ENCODE peak calls at places on chromosomes 13 and 19, in five cellular contexts. Z is HCT116, H is GM23338, U is vagina, W is endothelial cell of umbilical vein. A is an unnamed sample.

GRCh38 chr13:112619730-112620639 is 32.0 kb upstream of the TUBGCP3 start:
- DNase-seq in Z (peak), H (peak), U (peak), W (peak), A (peak)

GRCh38 chr13:99995503-99996176 is 14.1 kb downstream of the ZIC2 start:
- DNase-seq in Z (no peak), H (peak), U (no peak), W (peak), A (no peak)

GRCh38 chr19:56088454-56089215 is 32.5 kb downstream of the ZNF787 start:
- DNase-seq in Z (no peak), H (no peak), U (no peak), W (no peak), A (peak)

GRCh38 chr19:17073869-17074627 is 1.2 kb downstream of the HAUS8 start:
- DNase-seq in Z (no peak), H (peak), U (no peak), W (no peak), A (peak)

GRCh38 chr13:29140277-29140676 is 320.1 kb downstream of the MTUS2 start:
- DNase-seq in Z (no peak), H (no peak), U (no peak), W (no peak), A (no peak)

GRCh38 chr13:97058417-97058816 is 64.1 kb upstream of the OXGR1 start:
- DNase-seq in Z (no peak), H (no peak), U (no peak), W (no peak), A (no peak)

GRCh38 chr13:37058801-37059135 is 720 bp downstream of the SUPT20H start:
- DNase-seq in Z (no peak), H (peak), U (no peak), W (no peak), A (no peak)

GRCh38 chr19:52991021-52991420 is 22.7 kb upstream of the ERVV-1 start:
- DNase-seq in Z (no peak), H (no peak), U (no peak), W (no peak), A (no peak)

GRCh38 chr19:48991823-48992570 is 1.1 kb downstream of the GYS1 start:
- DNase-seq in Z (no peak), H (peak), U (no peak), W (peak), A (peak)

GRCh38 chr19:47143322-47144073 is 12.9 kb downstream of the SAE1 start:
- DNase-seq in Z (no peak), H (no peak), U (no peak), W (no peak), A (no peak)

GRCh38 chr13:73997964-73998363 is 136.2 kb downstream of the KLF12 start:
- DNase-seq in Z (no peak), H (no peak), U (no peak), W (no peak), A (no peak)

GRCh38 chr19:11269408-11269807 is 7.1 kb upstream of the DOCK6 start:
- DNase-seq in Z (no peak), H (no peak), U (no peak), W (peak), A (no peak)

GRCh38 chr19:52646571-52647222 is 8.5 kb upstream of the ZNF83 start:
- DNase-seq in Z (no peak), H (no peak), U (no peak), W (no peak), A (no peak)

GRCh38 chr19:18496167-18496979 is 25.5 kb downstream of the ELL start:
- DNase-seq in Z (no peak), H (no peak), U (no peak), W (no peak), A (peak)

GRCh38 chr19:10402441-10403038 is 802 bp downstream of the CDC37 start:
- DNase-seq in Z (no peak), H (peak), U (no peak), W (peak), A (no peak)

GRCh38 chr13:43196171-43196611 is 172.8 kb downstream of the DNAJC15 start:
- DNase-seq in Z (no peak), H (no peak), U (no peak), W (no peak), A (no peak)

GRCh38 chr19:5006201-5006600 is 37.3 kb downstream of the KDM4B start:
- DNase-seq in Z (no peak), H (no peak), U (no peak), W (no peak), A (no peak)

GRCh38 chr13:48667136-48667535 is 13.4 kb downstream of the CYSLTR2 start:
- DNase-seq in Z (no peak), H (no peak), U (no peak), W (no peak), A (no peak)

GRCh38 chr19:8360196-8360595 is 3.8 kb upstream of the ANGPTL4 start:
- DNase-seq in Z (no peak), H (no peak), U (no peak), W (no peak), A (peak)

GRCh38 chr19:8358948-8359347 is 5.0 kb upstream of the ANGPTL4 start:
- DNase-seq in Z (no peak), H (no peak), U (no peak), W (no peak), A (peak)

GRCh38 chr19:8363803-8364771 is at the start of gene ANGPTL4:
- DNase-seq in Z (peak), H (peak), U (no peak), W (peak), A (peak)

GRCh38 chr19:8366121-8366581 is 2.2 kb downstream of the ANGPTL4 start:
- DNase-seq in Z (no peak), H (no peak), U (no peak), W (no peak), A (peak)

GRCh38 chr19:8361921-8362793 is 1.8 kb upstream of the ANGPTL4 start:
- DNase-seq in Z (peak), H (no peak), U (no peak), W (peak), A (peak)
- TF ChIP-seq POLR2AphosphoS5 in Z (peak), H (no peak), U (peak), W (peak), A (peak)

GRCh38 chr13:76884167-76884566 is 2.0 kb downstream of the KCTD12 start:
- DNase-seq in Z (no peak), H (peak), U (no peak), W (peak), A (peak)
- TF ChIP-seq CTCF in Z (no peak), H (peak), U (no peak), W (peak), A (no peak)

DNA sequence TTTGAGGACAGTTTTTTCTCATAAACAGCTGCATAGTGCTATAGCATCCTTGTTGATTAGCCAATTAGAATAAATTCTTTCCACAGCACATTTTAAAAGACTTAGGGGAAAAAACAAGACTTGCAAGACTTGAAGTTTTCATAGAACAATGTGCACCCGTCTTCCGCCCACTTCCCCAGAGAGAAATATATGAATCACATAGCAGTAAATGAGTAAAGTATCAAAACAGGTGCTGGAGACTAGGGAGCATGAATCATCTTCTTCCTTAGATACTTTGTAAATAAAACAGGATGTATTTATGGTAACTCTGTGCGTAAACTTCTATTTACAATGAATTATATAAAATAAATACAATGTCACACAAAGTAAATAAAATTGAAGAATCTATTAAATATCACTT is 75.1 kb downstream of the COL4A2 start:
- DNase-seq in Z (no peak), H (no peak), U (no peak), W (peak), A (no peak)
- TF ChIP-seq POLR2AphosphoS5 in Z (no peak), H (no peak), U (no peak), W (peak), A (no peak)

GRCh38 chr19:2433854-2434253 is 6.5 kb upstream of the TIMM13 start:
- DNase-seq in Z (no peak), H (no peak), U (no peak), W (no peak), A (no peak)

GRCh38 chr19:2431318-2432055 is 4.1 kb upstream of the TIMM13 start:
- DNase-seq in Z (no peak), H (no peak), U (no peak), W (no peak), A (peak)

GRCh38 chr19:2429917-2430570 is 2.7 kb upstream of the TIMM13 start:
- DNase-seq in Z (no peak), H (no peak), U (no peak), W (no peak), A (peak)

GRCh38 chr19:2434267-2434666 is 6.9 kb upstream of the TIMM13 start:
- DNase-seq in Z (no peak), H (no peak), U (no peak), W (no peak), A (no peak)

GRCh38 chr19:2432131-2432848 is 4.9 kb upstream of the TIMM13 start:
- DNase-seq in Z (no peak), H (no peak), U (no peak), W (no peak), A (no peak)
- TF ChIP-seq CTCF in Z (no peak), H (no peak), U (no peak), W (no peak), A (no peak)

A was measured in spleen.